ENCODE peak calls at places on chromosomes 16 and 17, in six cellular contexts. A is AG04450, M is ovary, O is left ventricle myocardium inferior, Y is tibial artery, R is heart left ventricle. H is an unnamed sample. For H3K9me3, the result is how much of the 10 kb centered on the place peaks cover.

GRCh38 chr16:47490471-47490870 is 29.3 kb downstream of the PHKB start:
- DNase-seq in O (no peak), R (no peak), A (no peak), M (no peak), Y (no peak), H (no peak)

GRCh38 chr16:78900039-78900811 is 700.3 kb downstream of the MAF start:
- DNase-seq in A (no peak), O (no peak), Y (no peak), M (no peak), R (no peak), H (no peak)

GRCh38 chr17:78890111-78890897 is 12.7 kb downstream of the CEP295NL start:
- DNase-seq in A (no peak), O (peak), Y (peak), R (peak), M (no peak), H (peak)

GRCh38 chr16:81318711-81319110 is 3.9 kb downstream of the GAN start:
- DNase-seq in Y (no peak), O (no peak), R (no peak), M (no peak), A (no peak), H (no peak)

GRCh38 chr16:28898942-28899341 is 20.7 kb downstream of the ATP2A1 start:
- DNase-seq in R (no peak), M (no peak), O (no peak), A (no peak), Y (no peak), H (no peak)

GRCh38 chr17:72726936-72727335 is 365.6 kb downstream of the SLC39A11 start:
- DNase-seq in Y (no peak), O (no peak), M (no peak), A (no peak), R (no peak), H (no peak)

GRCh38 chr16:760498-761343 is at the start of gene MSLN:
- DNase-seq in Y (no peak), R (no peak), A (no peak), O (no peak), M (no peak), H (no peak)

GRCh38 chr16:87133966-87134945 is 182.9 kb downstream of the C16orf95 start:
- DNase-seq in M (no peak), R (no peak), Y (peak), O (no peak), A (no peak), H (no peak)

GRCh38 chr17:28173801-28174200 is 131.3 kb downstream of the NLK start:
- DNase-seq in A (no peak), Y (no peak), M (no peak), R (no peak), O (no peak), H (no peak)

GRCh38 chr16:55118701-55119260 is 188.1 kb downstream of the IRX5 start:
- DNase-seq in Y (peak), M (no peak), A (no peak), R (no peak), O (no peak), H (no peak)

GRCh38 chr17:30379303-30380105 is 777 bp downstream of the CPD start:
- DNase-seq in A (no peak), R (peak), Y (no peak), M (peak), O (peak), H (peak)

GRCh38 chr17:75645501-75645888 is 12.3 kb downstream of the SMIM5 start:
- DNase-seq in O (no peak), Y (no peak), A (no peak), M (no peak), R (no peak), H (peak)

GRCh38 chr17:81022371-81022729 is 12.6 kb upstream of the BAIAP2 start:
- DNase-seq in Y (no peak), R (peak), M (no peak), O (no peak), A (no peak), H (no peak)

GRCh38 chr16:1993731-1994131 is 4.0 kb downstream of the SYNGR3 start:
- DNase-seq in Y (no peak), R (no peak), O (no peak), M (no peak), A (no peak), H (peak)

GRCh38 chr17:18319604-18320256 is 4.6 kb downstream of the SMCR8 start:
- DNase-seq in R (peak), O (no peak), A (peak), Y (no peak), M (no peak), H (no peak)

GRCh38 chr17:61139219-61139618 is 260.4 kb upstream of the TBX2 start:
- DNase-seq in O (no peak), Y (no peak), A (peak), R (no peak), M (no peak), H (no peak)

GRCh38 chr16:1338119-1338730 is 4.8 kb downstream of the BAIAP3 start:
- DNase-seq in O (no peak), Y (no peak), M (no peak), A (no peak), R (no peak), H (peak)

GRCh38 chr16:11497329-11497805 is 89.4 kb downstream of the LITAF start:
- DNase-seq in A (no peak), O (peak), Y (peak), R (peak), M (peak), H (peak)

GRCh38 chr16:50960517-50961202 is 190.4 kb downstream of the SALL1 start:
- DNase-seq in A (no peak), O (peak), R (no peak), M (no peak), Y (no peak), H (peak)

GRCh38 chr17:76640550-76641380 is 2.8 kb downstream of the ST6GALNAC1 start:
- DNase-seq in A (no peak), M (no peak), O (no peak), Y (no peak), R (no peak), H (no peak)

GRCh38 chr17:19372004-19372365 is 6.3 kb upstream of the MAPK7 start:
- DNase-seq in A (no peak), R (no peak), M (no peak), O (no peak), Y (no peak), H (no peak)

GRCh38 chr16:67431805-67432476 is 1.0 kb downstream of the HSD11B2 start:
- DNase-seq in O (no peak), A (no peak), Y (no peak), M (no peak), R (no peak), H (no peak)

GRCh38 chr16:13291934-13292333 is 390.5 kb downstream of the SHISA9 start:
- DNase-seq in M (no peak), Y (no peak), A (no peak), O (no peak), R (no peak), H (no peak)

GRCh38 chr16:52629296-52629695 is 82.4 kb upstream of the TOX3 start:
- DNase-seq in A (no peak), O (no peak), R (no peak), Y (no peak), M (no peak), H (no peak)

GRCh38 chr17:51119415-51120356 is 982 bp downstream of the SPAG9 start:
- DNase-seq in O (peak), A (no peak), R (no peak), M (peak), Y (peak), H (peak)

GRCh38 chr17:42274812-42275526 is 1.2 kb downstream of the STAT5B start:
- DNase-seq in M (no peak), R (no peak), A (no peak), Y (no peak), O (no peak), H (no peak)

GRCh38 chr16:74053784-74054306 is 242.8 kb upstream of the PSMD7 start:
- DNase-seq in Y (no peak), O (no peak), M (no peak), R (no peak), A (no peak), H (no peak)

GRCh38 chr17:67157732-67158639 is 87.0 kb downstream of the HELZ start:
- DNase-seq in M (no peak), O (no peak), Y (no peak), R (no peak), A (no peak), H (no peak)

GRCh38 chr16:74695450-74696422 is 4.9 kb downstream of the MLKL start:
- DNase-seq in R (peak), M (peak), Y (peak), O (peak), A (peak), H (peak)

GRCh38 chr16:63877401-63877800 is 1244.5 kb downstream of the CDH11 start:
- DNase-seq in Y (no peak), O (no peak), A (no peak), R (no peak), M (no peak), H (no peak)

GRCh38 chr16:63880948-63881347 is 1240.9 kb downstream of the CDH11 start:
- DNase-seq in O (no peak), R (no peak), A (no peak), Y (no peak), M (no peak), H (no peak)

DNA sequence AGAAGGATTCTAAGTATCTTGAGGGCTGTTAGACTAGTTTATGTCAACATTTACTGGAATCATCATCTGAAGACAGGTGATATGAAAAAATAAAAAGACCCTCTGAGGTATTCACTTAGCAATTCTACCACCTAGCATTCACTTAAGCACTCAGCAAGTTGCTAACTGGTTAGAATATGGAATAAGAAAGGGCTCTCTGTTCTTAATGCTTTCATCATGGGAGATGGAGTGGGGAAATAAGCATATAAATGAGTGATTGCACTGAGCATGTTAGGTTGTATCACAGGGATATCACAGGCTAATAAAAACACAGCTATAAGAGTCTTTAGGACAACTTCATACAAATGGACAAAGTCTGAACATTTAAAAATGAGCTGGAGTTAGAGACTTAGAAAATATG is 1238.8 kb downstream of the CDH11 start:
- DNase-seq in R (no peak), Y (no peak), A (no peak), O (no peak), M (no peak), H (no peak)
- H3K9me3 ChIP-seq in R (under half), Y (under half), A (under half), O (under half), M (under half), H (under half)

GRCh38 chr16:6016530-6017184 is 919.1 kb upstream of the EEF2KMT start:
- DNase-seq in R (no peak), O (no peak), Y (no peak), A (no peak), M (no peak), H (no peak)
- TF ChIP-seq CTCF in R (no peak), O (no peak), Y (no peak), A (no peak), M (no peak), H (no peak)

DNA sequence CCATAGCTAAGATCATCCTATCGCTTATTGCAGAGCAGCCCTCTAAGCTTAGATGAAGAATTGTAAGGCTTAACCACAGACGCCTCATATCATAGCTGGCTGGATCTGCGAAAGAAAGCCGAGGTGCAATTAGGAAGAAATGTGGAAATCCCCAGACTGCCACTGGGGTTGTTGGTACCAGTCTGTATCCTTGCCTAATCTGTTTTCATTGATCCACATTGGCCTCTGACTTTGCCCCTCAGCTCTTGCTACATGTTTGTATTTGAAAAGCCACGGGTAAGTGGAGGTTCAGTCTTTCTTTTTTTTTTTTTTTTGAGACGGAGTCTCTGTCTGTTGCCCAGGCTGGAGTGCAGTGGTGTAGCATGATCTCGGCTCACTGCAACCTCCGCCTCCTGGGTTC is 48.9 kb downstream of the TANGO6 start:
- DNase-seq in R (no peak), Y (no peak), A (no peak), O (no peak), M (no peak), H (no peak)
- H3K27ac ChIP-seq in R (no peak), Y (no peak), A (no peak), O (no peak), M (no peak), H (no peak)

GRCh38 chr17:26792486-26792885 is 501.4 kb upstream of the WSB1 start:
- DNase-seq in Y (no peak), R (no peak), M (no peak), A (no peak), O (no peak), H (no peak)
- H3K9me3 ChIP-seq in Y (under half), R (half or more), M (under half), A (half or more), O (half or more), H (under half)

DNA sequence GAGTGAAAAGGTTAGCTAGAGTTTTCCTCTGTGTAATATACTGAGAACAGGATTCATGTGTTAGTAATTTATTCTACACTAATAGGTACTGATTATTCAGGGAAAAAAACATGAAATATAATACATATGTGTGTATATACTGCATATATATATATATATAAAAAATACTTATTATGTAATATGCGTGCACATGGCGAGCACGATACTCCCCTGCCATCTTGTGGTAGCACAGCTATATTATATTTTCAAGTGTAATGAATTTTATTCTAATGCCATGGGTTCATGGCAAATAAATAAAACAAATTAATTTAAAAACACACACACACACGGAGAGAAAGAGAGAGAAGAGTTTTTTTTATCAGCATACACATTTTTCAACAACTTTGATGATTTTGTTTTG is 460.6 kb downstream of the KCNJ2 start:
- DNase-seq in R (no peak), Y (no peak), A (no peak), M (no peak), O (no peak), H (no peak)
- TF ChIP-seq CTCF in R (peak), Y (no peak), A (peak), M (no peak), O (peak), H (no peak)

DNA sequence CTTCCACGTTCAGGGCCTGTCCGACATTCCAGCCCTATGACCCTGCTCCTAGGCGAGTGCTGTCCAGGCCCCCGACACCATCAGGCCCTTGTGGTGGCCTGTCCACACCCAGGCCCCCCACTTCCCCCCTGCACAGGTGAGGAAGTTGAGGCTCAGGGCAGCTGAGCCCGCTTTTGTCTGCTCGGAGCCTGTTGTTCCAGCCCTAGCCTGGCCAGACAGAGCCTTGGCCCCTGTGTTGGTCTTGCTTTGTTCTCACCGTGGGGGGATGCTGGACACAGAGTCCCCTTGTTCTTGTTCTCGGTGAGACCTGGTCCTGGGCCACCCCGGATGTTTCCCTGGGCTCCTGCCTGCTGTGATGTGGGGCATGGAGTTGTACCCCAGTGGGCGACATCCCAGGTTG is 52.1 kb upstream of the ZNF750 start:
- DNase-seq in R (no peak), M (no peak), A (no peak), Y (no peak), O (no peak), H (no peak)
- H3K27ac ChIP-seq in R (no peak), M (peak), A (no peak), Y (no peak), O (no peak), H (peak)